ENCODE peak calls at places on chromosomes 12 and 14, in six cellular contexts. One of them, this sample, is unnamed.

GRCh38 chr14:98819132-98819866 is 452.7 kb downstream of the BCL11B start:
- DNase-seq in lung: no peak
- DNase-seq in nucleus accumbens: no peak
- DNase-seq in glutamatergic neuron: peak
- DNase-seq in T-cell: no peak
- DNase-seq in T47D: peak
- DNase-seq in this sample: no peak

GRCh38 chr14:49114161-49114893 is 471.9 kb downstream of the RPS29 start:
- DNase-seq in glutamatergic neuron: no peak
- DNase-seq in nucleus accumbens: no peak
- DNase-seq in T-cell: no peak
- DNase-seq in lung: no peak
- DNase-seq in T47D: no peak
- DNase-seq in this sample: no peak

GRCh38 chr12:124804011-124804621 is 59.5 kb downstream of the SCARB1 start:
- DNase-seq in lung: peak
- DNase-seq in glutamatergic neuron: no peak
- DNase-seq in T47D: peak
- DNase-seq in nucleus accumbens: peak
- DNase-seq in T-cell: no peak
- DNase-seq in this sample: peak

GRCh38 chr14:36773136-36773540 is 111.5 kb downstream of the PAX9 start:
- DNase-seq in glutamatergic neuron: no peak
- DNase-seq in T47D: peak
- DNase-seq in T-cell: no peak
- DNase-seq in lung: no peak
- DNase-seq in nucleus accumbens: no peak
- DNase-seq in this sample: no peak

GRCh38 chr12:67068773-67069450 is 200.2 kb upstream of the CAND1 start:
- DNase-seq in lung: no peak
- DNase-seq in T47D: peak
- DNase-seq in nucleus accumbens: no peak
- DNase-seq in T-cell: peak
- DNase-seq in glutamatergic neuron: peak
- DNase-seq in this sample: no peak

GRCh38 chr12:65490193-65490592 is 211.7 kb downstream of the MSRB3 start:
- DNase-seq in lung: no peak
- DNase-seq in nucleus accumbens: no peak
- DNase-seq in T47D: no peak
- DNase-seq in T-cell: no peak
- DNase-seq in glutamatergic neuron: no peak
- DNase-seq in this sample: no peak

GRCh38 chr14:75433631-75434556 is 6.1 kb downstream of the JDP2 start:
- DNase-seq in T-cell: no peak
- DNase-seq in nucleus accumbens: no peak
- DNase-seq in lung: no peak
- DNase-seq in glutamatergic neuron: no peak
- DNase-seq in T47D: no peak
- DNase-seq in this sample: no peak

GRCh38 chr14:74438351-74438915 is 12.4 kb upstream of the SYNDIG1L start:
- DNase-seq in nucleus accumbens: no peak
- DNase-seq in lung: no peak
- DNase-seq in glutamatergic neuron: no peak
- DNase-seq in T-cell: no peak
- DNase-seq in T47D: no peak
- DNase-seq in this sample: no peak

GRCh38 chr14:82595466-82595865 is 1061.8 kb upstream of the SEL1L start:
- DNase-seq in nucleus accumbens: no peak
- DNase-seq in lung: no peak
- DNase-seq in T47D: no peak
- DNase-seq in T-cell: no peak
- DNase-seq in glutamatergic neuron: no peak
- DNase-seq in this sample: no peak

GRCh38 chr12:103676863-103677262 is 89.8 kb downstream of the STAB2 start:
- DNase-seq in lung: no peak
- DNase-seq in nucleus accumbens: no peak
- DNase-seq in glutamatergic neuron: no peak
- DNase-seq in T-cell: no peak
- DNase-seq in T47D: no peak
- DNase-seq in this sample: no peak

GRCh38 chr14:69567563-69567962 is 7.1 kb downstream of the CCDC177 start:
- DNase-seq in lung: no peak
- DNase-seq in glutamatergic neuron: no peak
- DNase-seq in T47D: no peak
- DNase-seq in nucleus accumbens: no peak
- DNase-seq in T-cell: no peak
- DNase-seq in this sample: no peak

GRCh38 chr14:21036746-21037145 is 2.1 kb upstream of the RNASE13 start:
- DNase-seq in T47D: no peak
- DNase-seq in T-cell: no peak
- DNase-seq in lung: no peak
- DNase-seq in glutamatergic neuron: no peak
- DNase-seq in nucleus accumbens: no peak
- DNase-seq in this sample: no peak

GRCh38 chr14:68616255-68616902 is 176.5 kb downstream of the ZFP36L1 start:
- DNase-seq in lung: no peak
- DNase-seq in T-cell: no peak
- DNase-seq in T47D: peak
- DNase-seq in glutamatergic neuron: no peak
- DNase-seq in nucleus accumbens: no peak
- DNase-seq in this sample: no peak

GRCh38 chr12:122366685-122367475 is 55.6 kb downstream of the CLIP1 start:
- DNase-seq in T-cell: no peak
- DNase-seq in T47D: peak
- DNase-seq in glutamatergic neuron: no peak
- DNase-seq in lung: no peak
- DNase-seq in nucleus accumbens: no peak
- DNase-seq in this sample: no peak

GRCh38 chr12:101018540-101018939 is 191.5 kb downstream of the SLC5A8 start:
- DNase-seq in T47D: no peak
- DNase-seq in T-cell: no peak
- DNase-seq in nucleus accumbens: no peak
- DNase-seq in glutamatergic neuron: no peak
- DNase-seq in lung: no peak
- DNase-seq in this sample: no peak

GRCh38 chr14:105861985-105862465 is 335.6 kb downstream of the TMEM121 start:
- DNase-seq in nucleus accumbens: no peak
- DNase-seq in lung: no peak
- DNase-seq in T47D: no peak
- DNase-seq in glutamatergic neuron: no peak
- DNase-seq in T-cell: no peak
- DNase-seq in this sample: no peak

This sample was measured in midbrain.